ENCODE peak calls at places on chromosomes 7 and 10, in seven cellular contexts. M, Q, S, G, W, J and U are unnamed samples.

GRCh38 chr10:124939290-124939689 is 2.6 kb upstream of the ZRANB1 start:
- DNase-seq in M (no peak), Q (no peak), S (no peak), G (no peak), W (no peak), J (no peak), U (no peak)

GRCh38 chr7:108246227-108246837 is 116.2 kb upstream of the LAMB4 start:
- DNase-seq in M (peak), Q (peak), S (peak), G (peak), W (peak), J (peak), U (no peak)

GRCh38 chr7:25216837-25217236 is 11.4 kb downstream of the NPVF start:
- DNase-seq in M (peak), Q (no peak), S (no peak), G (no peak), W (no peak), J (peak), U (no peak)

GRCh38 chr10:7230036-7230435 is 180.8 kb downstream of the SFMBT2 start:
- DNase-seq in M (no peak), Q (no peak), S (no peak), G (no peak), W (no peak), J (no peak), U (no peak)

GRCh38 chr7:74032191-74032490 is 4.2 kb downstream of the ELN start:
- DNase-seq in M (no peak), Q (no peak), S (peak), G (no peak), W (no peak), J (no peak), U (no peak)

GRCh38 chr7:24831240-24831639 is 74.0 kb upstream of the GSDME start:
- DNase-seq in M (no peak), Q (no peak), S (no peak), G (no peak), W (no peak), J (no peak), U (no peak)

GRCh38 chr10:14800397-14800796 is 25.7 kb upstream of the FAM107B start:
- DNase-seq in M (no peak), Q (no peak), S (no peak), G (no peak), W (no peak), J (no peak), U (no peak)

GRCh38 chr7:151690597-151690996 is 170.9 kb upstream of the RHEB start:
- DNase-seq in M (no peak), Q (no peak), S (no peak), G (no peak), W (no peak), J (no peak), U (no peak)

GRCh38 chr7:100683659-100684533 is 10.2 kb downstream of the GIGYF1 start:
- DNase-seq in M (no peak), Q (no peak), S (no peak), G (no peak), W (no peak), J (no peak), U (no peak)

GRCh38 chr10:107831772-107832171 is 667.3 kb upstream of the SORCS1 start:
- DNase-seq in M (peak), Q (no peak), S (no peak), G (no peak), W (no peak), J (no peak), U (no peak)

GRCh38 chr10:33010132-33011037 is 52.4 kb upstream of the ITGB1 start:
- DNase-seq in M (no peak), Q (no peak), S (no peak), G (no peak), W (no peak), J (peak), U (peak)
- TF ChIP-seq CTCF in M (no peak), Q (no peak), S (no peak), G (peak), W (peak), J (peak), U (peak)

GRCh38 chr10:127815147-127815546 is 77.6 kb downstream of the CLRN3 start:
- DNase-seq in M (no peak), Q (no peak), S (no peak), G (no peak), W (no peak), J (no peak), U (no peak)
- TF ChIP-seq CTCF in M (peak), Q (no peak), S (no peak), G (peak), W (peak), J (no peak), U (peak)

GRCh38 chr10:70714245-70714644 is 41.9 kb downstream of the ADAMTS14 start:
- DNase-seq in M (no peak), Q (no peak), S (no peak), G (no peak), W (no peak), J (no peak), U (no peak)
- TF ChIP-seq CTCF in M (no peak), Q (no peak), S (no peak), G (no peak), W (no peak), J (no peak), U (no peak)

GRCh38 chr10:110310741-110311140 is 6.0 kb upstream of the SMNDC1 start:
- DNase-seq in M (no peak), Q (no peak), S (no peak), G (no peak), W (no peak), J (no peak), U (no peak)

GRCh38 chr10:110312206-110312605 is 7.5 kb upstream of the SMNDC1 start:
- DNase-seq in M (no peak), Q (no peak), S (no peak), G (no peak), W (no peak), J (no peak), U (no peak)

GRCh38 chr10:110307805-110308204 is 3.1 kb upstream of the SMNDC1 start:
- DNase-seq in M (no peak), Q (no peak), S (no peak), G (no peak), W (no peak), J (no peak), U (no peak)

GRCh38 chr10:110313674-110314073 is 9.0 kb upstream of the SMNDC1 start:
- DNase-seq in M (no peak), Q (no peak), S (no peak), G (no peak), W (no peak), J (no peak), U (no peak)

GRCh38 chr10:110311357-110311949 is 6.7 kb upstream of the SMNDC1 start:
- DNase-seq in M (peak), Q (peak), S (no peak), G (no peak), W (peak), J (peak), U (peak)
- TF ChIP-seq CTCF in M (peak), Q (peak), S (peak), G (peak), W (peak), J (peak), U (peak)

GRCh38 chr7:28782362-28782761 is 175.8 kb downstream of the TRIL start:
- DNase-seq in M (no peak), Q (no peak), S (no peak), G (no peak), W (no peak), J (no peak), U (no peak)
- TF ChIP-seq CTCF in M (no peak), Q (no peak), S (no peak), G (no peak), W (no peak), J (no peak), U (no peak)